ENCODE peak calls at places on chromosomes 4 and X, in ten cellular contexts. One of them, this sample, is unnamed.

GRCh38 chr4:143313527-143313926 is 23.1 kb upstream of the GAB1 start:
- DNase-seq in right cardiac atrium: no peak
- DNase-seq in GM04503: no peak
- DNase-seq in stimulated activated CD4-positive, alpha-beta T cell treated with anti-CD3 and anti-CD28 coated beads, Interleukin-1b, Interleukin-23, amount 100 ng/mL, for 1 hour: no peak
- DNase-seq in KG1: no peak
- DNase-seq in DMS153: no peak
- DNase-seq in dermis blood vessel endothelial cell: no peak
- DNase-seq in T follicular helper cell: no peak
- DNase-seq in testis: no peak
- DNase-seq in naive thymus-derived CD4-positive, alpha-beta T cell: no peak
- DNase-seq in this sample: no peak

GRCh38 chr4:179698321-179698720 is 2256.1 kb upstream of the AGA start:
- DNase-seq in DMS153: no peak
- DNase-seq in naive thymus-derived CD4-positive, alpha-beta T cell: no peak
- DNase-seq in dermis blood vessel endothelial cell: no peak
- DNase-seq in T follicular helper cell: no peak
- DNase-seq in GM04503: no peak
- DNase-seq in right cardiac atrium: no peak
- DNase-seq in KG1: no peak
- DNase-seq in testis: no peak
- DNase-seq in stimulated activated CD4-positive, alpha-beta T cell treated with anti-CD3 and anti-CD28 coated beads, Interleukin-1b, Interleukin-23, amount 100 ng/mL, for 1 hour: no peak
- DNase-seq in this sample: no peak

GRCh38 chrX:87397103-87397886 is 120.3 kb upstream of the KLHL4 start:
- DNase-seq in GM04503: no peak
- DNase-seq in right cardiac atrium: no peak
- DNase-seq in DMS153: no peak
- DNase-seq in testis: no peak
- DNase-seq in stimulated activated CD4-positive, alpha-beta T cell treated with anti-CD3 and anti-CD28 coated beads, Interleukin-1b, Interleukin-23, amount 100 ng/mL, for 1 hour: no peak
- DNase-seq in KG1: no peak
- DNase-seq in naive thymus-derived CD4-positive, alpha-beta T cell: no peak
- DNase-seq in T follicular helper cell: no peak
- DNase-seq in dermis blood vessel endothelial cell: no peak
- DNase-seq in this sample: no peak

GRCh38 chr4:108120789-108121188 is 47.9 kb downstream of the LEF1 start:
- DNase-seq in testis: no peak
- DNase-seq in GM04503: no peak
- DNase-seq in dermis blood vessel endothelial cell: no peak
- DNase-seq in naive thymus-derived CD4-positive, alpha-beta T cell: no peak
- DNase-seq in KG1: no peak
- DNase-seq in DMS153: no peak
- DNase-seq in T follicular helper cell: no peak
- DNase-seq in stimulated activated CD4-positive, alpha-beta T cell treated with anti-CD3 and anti-CD28 coated beads, Interleukin-1b, Interleukin-23, amount 100 ng/mL, for 1 hour: no peak
- DNase-seq in right cardiac atrium: no peak
- DNase-seq in this sample: no peak

GRCh38 chr4:95092762-95093161 is 335.0 kb downstream of the BMPR1B start:
- DNase-seq in GM04503: no peak
- DNase-seq in KG1: no peak
- DNase-seq in right cardiac atrium: no peak
- DNase-seq in DMS153: no peak
- DNase-seq in testis: no peak
- DNase-seq in dermis blood vessel endothelial cell: peak
- DNase-seq in stimulated activated CD4-positive, alpha-beta T cell treated with anti-CD3 and anti-CD28 coated beads, Interleukin-1b, Interleukin-23, amount 100 ng/mL, for 1 hour: no peak
- DNase-seq in naive thymus-derived CD4-positive, alpha-beta T cell: no peak
- DNase-seq in T follicular helper cell: no peak
- DNase-seq in this sample: no peak

GRCh38 chr4:183612329-183613250 is 46.4 kb downstream of the RWDD4 start:
- DNase-seq in DMS153: no peak
- DNase-seq in T follicular helper cell: no peak
- DNase-seq in right cardiac atrium: no peak
- DNase-seq in KG1: no peak
- DNase-seq in stimulated activated CD4-positive, alpha-beta T cell treated with anti-CD3 and anti-CD28 coated beads, Interleukin-1b, Interleukin-23, amount 100 ng/mL, for 1 hour: no peak
- DNase-seq in testis: no peak
- DNase-seq in naive thymus-derived CD4-positive, alpha-beta T cell: no peak
- DNase-seq in GM04503: no peak
- DNase-seq in dermis blood vessel endothelial cell: no peak
- DNase-seq in this sample: no peak

GRCh38 chrX:65707153-65707552 is 39.7 kb downstream of the MSN start:
- DNase-seq in naive thymus-derived CD4-positive, alpha-beta T cell: no peak
- DNase-seq in right cardiac atrium: no peak
- DNase-seq in KG1: no peak
- DNase-seq in testis: no peak
- DNase-seq in stimulated activated CD4-positive, alpha-beta T cell treated with anti-CD3 and anti-CD28 coated beads, Interleukin-1b, Interleukin-23, amount 100 ng/mL, for 1 hour: no peak
- DNase-seq in DMS153: no peak
- DNase-seq in GM04503: no peak
- DNase-seq in dermis blood vessel endothelial cell: peak
- DNase-seq in T follicular helper cell: no peak
- DNase-seq in this sample: no peak

GRCh38 chr4:158811704-158812103 is 42.9 kb downstream of the FNIP2 start:
- DNase-seq in GM04503: no peak
- DNase-seq in dermis blood vessel endothelial cell: no peak
- DNase-seq in testis: no peak
- DNase-seq in KG1: peak
- DNase-seq in naive thymus-derived CD4-positive, alpha-beta T cell: no peak
- DNase-seq in T follicular helper cell: no peak
- DNase-seq in right cardiac atrium: no peak
- DNase-seq in stimulated activated CD4-positive, alpha-beta T cell treated with anti-CD3 and anti-CD28 coated beads, Interleukin-1b, Interleukin-23, amount 100 ng/mL, for 1 hour: no peak
- DNase-seq in DMS153: peak
- DNase-seq in this sample: peak